ENCODE peak calls at places on chromosome 19, in four cellular contexts. Z is cerebellar nuclear complex, F is Right ventricle myocardium superior, H is IMR-90. V is an unnamed sample.

GRCh38 chr19:11422163-11423068 is 3.3 kb upstream of the RGL3 start:
- DNase-seq in Z (no peak), F (peak), H (no peak), V (peak)

GRCh38 chr19:21022996-21023395 is 2.5 kb downstream of the ZNF430 start:
- DNase-seq in Z (no peak), F (no peak), H (peak), V (peak)

GRCh38 chr19:22608441-22608840 is 25.7 kb upstream of the ZNF492 start:
- DNase-seq in Z (no peak), F (no peak), H (no peak), V (no peak)

GRCh38 chr19:16772841-16773240 is 53.2 kb downstream of the NWD1 start:
- DNase-seq in Z (no peak), F (no peak), H (no peak), V (no peak)

GRCh38 chr19:50461066-50461875 is 15.0 kb upstream of the EMC10 start:
- DNase-seq in Z (no peak), F (peak), H (peak), V (peak)

GRCh38 chr19:54502518-54503048 is at the start of gene LAIR2:
- DNase-seq in Z (no peak), F (no peak), H (no peak), V (no peak)

GRCh38 chr19:50215820-50216219 is 12.4 kb downstream of the MYH14 start:
- DNase-seq in Z (no peak), F (no peak), H (no peak), V (no peak)

GRCh38 chr19:3080281-3080680 is 13.9 kb upstream of the GNA11 start:
- DNase-seq in Z (no peak), F (no peak), H (peak), V (peak)

GRCh38 chr19:6663236-6664187 is 6.4 kb downstream of the TNFSF14 start:
- DNase-seq in Z (no peak), F (no peak), H (no peak), V (no peak)

GRCh38 chr19:748274-748598 is 2.7 kb upstream of the MISP start:
- DNase-seq in Z (no peak), F (no peak), H (no peak), V (no peak)

GRCh38 chr19:35522745-35523327 is 5.3 kb downstream of the SBSN start:
- DNase-seq in Z (no peak), F (no peak), H (no peak), V (no peak)

GRCh38 chr19:50568321-50569022 is at the start of gene LRRC4B:
- DNase-seq in Z (no peak), F (no peak), H (no peak), V (no peak)

GRCh38 chr19:1445185-1445931 is 4.6 kb upstream of the APC2 start:
- DNase-seq in Z (no peak), F (peak), H (peak), V (peak)

GRCh38 chr19:6501740-6502648 is at the start of gene TUBB4A:
- DNase-seq in Z (peak), F (peak), H (no peak), V (no peak)

GRCh38 chr19:35120898-35121297 is 5.3 kb downstream of the FXYD3 start:
- DNase-seq in Z (no peak), F (no peak), H (no peak), V (no peak)

GRCh38 chr19:54609356-54609791 is 15.9 kb downstream of the LILRA1 start:
- DNase-seq in Z (no peak), F (no peak), H (no peak), V (no peak)

GRCh38 chr19:40603071-40603718 is 2.0 kb downstream of the LTBP4 start:
- DNase-seq in Z (no peak), F (no peak), H (peak), V (no peak)

GRCh38 chr19:28705008-28705407 is 507.9 kb downstream of the UQCRFS1 start:
- DNase-seq in Z (no peak), F (no peak), H (peak), V (peak)

GRCh38 chr19:37227996-37228395 is 10.0 kb downstream of the ZNF383 start:
- DNase-seq in Z (no peak), F (no peak), H (no peak), V (no peak)